ENCODE peak calls at places on chromosome 5, in six cellular contexts. U is HepG2, G is HCT116, X is H1, T is K562, Z is GM12878. N is an unnamed sample. For H3K36me3, the result is how much of the 10 kb centered on the place peaks cover.

GRCh38 chr5:9015937-9016270 is 530.0 kb downstream of the SEMA5A start:
- DNase-seq in X (no peak), G (no peak), U (no peak), T (no peak), Z (no peak), N (no peak)

GRCh38 chr5:115932991-115933390 is 29.3 kb upstream of the LVRN start:
- DNase-seq in U (no peak), G (no peak), T (no peak), Z (no peak), X (no peak), N (no peak)

GRCh38 chr5:8961219-8961618 is 584.7 kb downstream of the SEMA5A start:
- DNase-seq in T (no peak), U (no peak), G (no peak), X (no peak), Z (no peak), N (no peak)

GRCh38 chr5:33890633-33891032 is 1.2 kb downstream of the ADAMTS12 start:
- DNase-seq in G (no peak), T (no peak), U (no peak), Z (no peak), X (no peak), N (no peak)

GRCh38 chr5:168464641-168465040 is 21.6 kb upstream of the RARS1 start:
- DNase-seq in U (no peak), Z (no peak), G (no peak), X (no peak), T (no peak), N (no peak)

GRCh38 chr5:142697356-142697807 is 11.5 kb upstream of the FGF1 start:
- DNase-seq in G (no peak), Z (no peak), T (no peak), X (no peak), U (no peak), N (no peak)

GRCh38 chr5:103519550-103519949 is 43.0 kb downstream of the NUDT12 start:
- DNase-seq in T (peak), X (no peak), G (no peak), Z (no peak), U (no peak), N (no peak)

GRCh38 chr5:138559937-138560336 is 15.3 kb downstream of the HSPA9 start:
- DNase-seq in U (no peak), X (no peak), Z (no peak), G (no peak), T (no peak), N (no peak)

GRCh38 chr5:17340816-17341215 is 123.4 kb downstream of the BASP1 start:
- DNase-seq in T (no peak), Z (no peak), G (no peak), U (no peak), X (no peak), N (no peak)

GRCh38 chr5:124849774-124850173 is 103.3 kb upstream of the ZNF608 start:
- DNase-seq in X (no peak), T (no peak), Z (no peak), G (no peak), U (no peak), N (no peak)

GRCh38 chr5:119333421-119333851 is 22.4 kb upstream of the TNFAIP8 start:
- DNase-seq in G (no peak), T (no peak), Z (no peak), U (no peak), X (no peak), N (no peak)

GRCh38 chr5:10289353-10289752 is 18.3 kb downstream of the CMBL start:
- DNase-seq in G (no peak), X (no peak), Z (no peak), T (no peak), U (no peak), N (no peak)

GRCh38 chr5:148844433-148845279 is 18.2 kb downstream of the ADRB2 start:
- DNase-seq in Z (no peak), U (no peak), T (no peak), X (no peak), G (no peak), N (no peak)

GRCh38 chr5:57779383-57780223 is 297.0 kb upstream of the ACTBL2 start:
- DNase-seq in Z (no peak), T (peak), U (peak), G (peak), X (no peak), N (peak)

GRCh38 chr5:52740007-52740406 is 47.7 kb upstream of the ITGA1 start:
- DNase-seq in T (no peak), Z (no peak), X (no peak), U (no peak), G (no peak), N (no peak)

GRCh38 chr5:134460551-134460950 is 48.9 kb upstream of the CDKN2AIPNL start:
- DNase-seq in U (no peak), G (no peak), Z (no peak), X (no peak), T (no peak), N (no peak)

GRCh38 chr5:334903-335739 is 13.6 kb downstream of the AHRR start:
- DNase-seq in X (no peak), T (no peak), U (no peak), Z (no peak), G (no peak), N (no peak)

GRCh38 chr5:9015250-9015936 is 530.5 kb downstream of the SEMA5A start:
- DNase-seq in T (no peak), G (no peak), Z (no peak), U (no peak), X (no peak), N (no peak)

GRCh38 chr5:77133061-77133758 is 46.1 kb upstream of the ZBED3 start:
- DNase-seq in G (peak), T (no peak), Z (no peak), X (no peak), U (peak), N (no peak)

GRCh38 chr5:124512236-124512635 is 234.2 kb downstream of the ZNF608 start:
- DNase-seq in U (no peak), Z (no peak), G (no peak), X (no peak), T (no peak), N (no peak)

GRCh38 chr5:55344392-55344992 is 36.7 kb downstream of the MTREX start:
- DNase-seq in Z (no peak), T (peak), X (peak), U (peak), G (peak), N (no peak)

GRCh38 chr5:66843065-66843464 is 246.9 kb downstream of the MAST4 start:
- DNase-seq in X (no peak), U (no peak), G (no peak), T (no peak), Z (no peak), N (no peak)

GRCh38 chr5:175734501-175734900 is 76.6 kb downstream of the HRH2 start:
- DNase-seq in T (no peak), U (no peak), G (no peak), X (no peak), Z (no peak), N (no peak)

GRCh38 chr5:176866913-176867312 is 32.2 kb downstream of the HK3 start:
- DNase-seq in T (peak), U (no peak), X (no peak), Z (no peak), G (no peak), N (peak)

GRCh38 chr5:173717959-173718358 is 101.5 kb upstream of the BOD1 start:
- DNase-seq in Z (no peak), X (no peak), U (no peak), G (no peak), T (no peak), N (no peak)

GRCh38 chr5:135934939-135935338 is 19.8 kb downstream of the LECT2 start:
- DNase-seq in X (no peak), U (no peak), Z (no peak), T (no peak), G (no peak), N (no peak)

GRCh38 chr5:134989291-134989830 is 21.7 kb downstream of the CATSPER3 start:
- DNase-seq in G (no peak), U (no peak), Z (no peak), X (no peak), T (no peak), N (no peak)

GRCh38 chr5:57383093-57383861 is 99.3 kb downstream of the ACTBL2 start:
- DNase-seq in Z (no peak), X (no peak), T (peak), U (peak), G (peak), N (no peak)

GRCh38 chr5:21152611-21153010 is 1164.6 kb upstream of the CDH18 start:
- DNase-seq in G (no peak), T (no peak), U (no peak), X (no peak), Z (no peak), N (no peak)
- TF ChIP-seq ZNF274 in G (no peak), T (no peak), U (no peak), X (no peak), Z (no peak), N (no peak)

DNA sequence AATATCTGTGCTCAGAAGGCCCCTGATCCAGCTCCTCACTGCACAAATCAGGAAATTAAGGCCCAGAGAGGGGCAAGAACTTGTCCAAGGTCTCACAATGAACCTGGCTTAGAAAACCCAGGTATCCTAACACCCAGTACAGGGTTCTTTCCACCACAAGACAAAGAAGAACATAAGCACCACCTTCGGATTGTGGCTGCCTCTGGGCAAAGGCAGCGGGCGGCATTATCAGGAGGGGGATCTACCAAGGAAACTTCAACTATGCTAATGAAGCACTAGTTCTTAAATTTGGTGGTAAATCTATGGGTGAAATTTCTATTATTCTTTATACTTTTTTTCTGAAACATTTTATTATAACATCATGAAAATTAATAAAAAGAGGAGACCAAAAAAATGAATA is 17.9 kb downstream of the ANXA6 start:
- DNase-seq in T (no peak), Z (no peak), X (no peak), U (no peak), G (no peak), N (no peak)
- H3K36me3 ChIP-seq in T (under half), Z (half or more), X (under half), U (under half), G (under half), N (half or more)

GRCh38 chr5:99922386-99922785 is 612.8 kb upstream of the FAM174A start:
- DNase-seq in Z (no peak), G (no peak), T (no peak), X (no peak), U (no peak), N (no peak)

GRCh38 chr5:99928490-99928889 is 606.7 kb upstream of the FAM174A start:
- DNase-seq in X (no peak), Z (no peak), T (no peak), G (no peak), U (no peak), N (no peak)

GRCh38 chr5:99929806-99930135 is 605.4 kb upstream of the FAM174A start:
- DNase-seq in X (no peak), G (no peak), Z (no peak), T (no peak), U (no peak), N (no peak)

GRCh38 chr5:99929067-99929805 is 605.9 kb upstream of the FAM174A start:
- DNase-seq in U (no peak), X (no peak), G (no peak), Z (no peak), T (no peak), N (no peak)

GRCh38 chr5:99926463-99926862 is 608.7 kb upstream of the FAM174A start:
- DNase-seq in X (no peak), U (no peak), Z (no peak), T (no peak), G (no peak), N (no peak)
- TF ChIP-seq ZNF274 in X (no peak), U (no peak), Z (no peak), T (no peak), G (no peak), N (no peak)

GRCh38 chr5:132629230-132629944 is 28.6 kb upstream of the IL13 start:
- DNase-seq in X (no peak), Z (no peak), U (no peak), T (no peak), G (no peak), N (no peak)

GRCh38 chr5:132627470-132627869 is 30.5 kb upstream of the IL13 start:
- DNase-seq in X (no peak), G (no peak), U (no peak), Z (no peak), T (no peak), N (no peak)

DNA sequence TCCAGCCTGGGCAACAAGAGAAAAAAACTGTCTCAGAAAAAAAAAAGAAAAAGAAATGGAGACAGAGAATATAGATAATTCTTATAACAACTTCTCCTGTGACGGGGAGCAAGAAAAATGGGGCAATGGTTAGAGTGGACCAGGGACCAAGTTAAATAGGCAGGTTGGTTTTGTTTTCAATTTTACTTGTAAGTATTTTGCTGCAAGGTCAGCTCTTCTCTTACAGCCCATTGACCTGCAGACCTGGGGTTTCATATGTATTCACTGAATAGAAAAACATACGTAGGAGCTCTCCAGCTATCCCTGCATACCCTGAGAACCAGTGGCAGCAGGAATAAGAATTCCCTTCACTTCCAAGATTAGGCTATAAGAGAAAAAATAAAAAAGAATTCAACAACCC is 29.2 kb upstream of the IL13 start:
- DNase-seq in G (no peak), X (no peak), Z (no peak), T (no peak), U (no peak), N (no peak)
- H3K36me3 ChIP-seq in G (under half), X (under half), Z (under half), T (half or more), U (under half), N (under half)

DNA sequence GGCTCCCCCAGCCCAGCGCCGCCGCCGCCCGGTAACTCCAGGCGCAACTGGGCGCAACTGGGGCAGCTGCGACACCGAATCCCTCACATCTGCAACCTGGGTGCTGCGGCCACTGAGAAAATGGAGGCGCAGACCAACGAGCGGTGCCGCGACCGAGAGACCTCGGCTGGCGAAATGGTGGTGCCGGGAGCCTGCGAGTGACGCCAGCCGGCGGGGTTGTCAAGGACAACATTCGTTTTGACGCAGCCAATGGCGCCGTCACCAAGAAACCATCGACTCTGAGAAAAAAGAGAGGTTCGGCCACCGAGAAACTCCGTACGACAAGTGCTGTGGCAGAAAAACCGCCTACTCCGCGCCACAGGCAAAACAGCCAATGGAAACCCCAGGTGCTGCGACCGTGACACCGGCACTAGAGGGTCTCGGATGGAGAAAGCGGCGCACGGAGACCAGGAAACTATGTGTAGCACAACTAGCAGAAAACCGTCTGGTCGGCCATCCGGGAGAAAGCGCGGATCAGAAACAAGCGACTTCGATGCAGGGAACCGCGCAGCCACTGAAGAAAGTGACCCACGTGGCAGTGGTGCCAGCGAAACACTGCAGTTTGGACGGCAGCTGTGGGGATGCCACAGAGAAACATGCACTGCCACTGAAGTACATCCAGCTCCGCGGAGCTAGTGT is 88.8 kb downstream of the ANXA2R start:
- DNase-seq in X (no peak), G (no peak), T (no peak), Z (peak), U (no peak), N (no peak)
- TF ChIP-seq ZNF274 in X (no peak), G (no peak), T (no peak), Z (no peak), U (no peak), N (no peak)

DNA sequence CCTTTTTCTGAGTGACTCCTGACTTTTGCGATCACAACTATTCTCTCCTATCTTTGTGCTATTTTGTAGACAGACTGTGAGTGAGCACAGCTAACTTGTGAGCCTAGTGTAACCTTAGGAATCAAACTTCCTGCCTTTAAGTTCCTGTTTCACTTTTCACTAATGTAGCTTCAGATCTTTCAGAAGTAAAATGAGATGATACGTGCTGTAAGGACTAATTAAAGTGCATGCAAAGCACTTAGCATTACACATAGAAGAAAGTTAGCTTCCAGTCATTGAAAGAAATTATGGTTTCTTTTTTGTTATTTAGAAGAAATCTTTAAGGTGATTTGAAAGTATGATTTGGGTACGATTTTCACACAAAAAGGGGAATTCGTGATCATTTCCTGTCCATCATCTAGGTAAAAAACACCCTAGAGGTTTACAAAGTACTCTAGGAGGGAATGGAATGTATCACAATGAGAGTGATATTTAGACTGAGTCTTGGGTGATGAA is 122.7 kb downstream of the ST8SIA4 start:
- DNase-seq in G (no peak), U (no peak), T (no peak), X (no peak), Z (peak), N (no peak)
- H3K36me3 ChIP-seq in G (under half), U (under half), T (under half), X (under half), Z (under half), N (under half)

GRCh38 chr5:170278611-170279500 is 18.7 kb downstream of the LCP2 start:
- DNase-seq in Z (peak), G (no peak), T (peak), X (no peak), U (no peak), N (no peak)
- TF ChIP-seq ZNF274 in Z (no peak), G (no peak), T (no peak), X (no peak), U (no peak), N (no peak)

GRCh38 chr5:146164382-146164781 is 18.1 kb downstream of the LARS1 start:
- DNase-seq in X (no peak), T (no peak), G (no peak), U (no peak), Z (no peak), N (no peak)
- H3K36me3 ChIP-seq in X (under half), T (half or more), G (half or more), U (under half), Z (under half), N (half or more)

GRCh38 chr5:127700237-127700766 is 2.9 kb upstream of the CCDC192 start:
- DNase-seq in T (no peak), X (no peak), Z (no peak), U (no peak), G (no peak), N (no peak)
- TF ChIP-seq ZNF274 in T (no peak), X (no peak), Z (no peak), U (no peak), G (no peak), N (no peak)

GRCh38 chr5:34982823-34983222 is 53.5 kb downstream of the DNAJC21 start:
- DNase-seq in T (no peak), Z (no peak), G (no peak), U (no peak), X (no peak), N (no peak)
- H3K36me3 ChIP-seq in T (under half), Z (under half), G (under half), U (under half), X (under half), N (under half)